ENCODE peak calls at places on chromosomes 1 and 21, in four cellular contexts. I, P, V and L are unnamed samples.

GRCh38 chr1:106232128-106232527 is 824.3 kb upstream of the PRMT6 start:
- DNase-seq in V (peak; percentile 87), P (no peak), I (no peak), L (no peak)

GRCh38 chr1:246404078-246404477 is 103.0 kb downstream of the SMYD3 start:
- DNase-seq in I (no peak), P (no peak), V (no peak), L (no peak)

GRCh38 chr1:172746091-172746949 is 87.4 kb downstream of the FASLG start:
- DNase-seq in I (no peak), P (no peak), V (peak; percentile 99), L (no peak)

GRCh38 chr1:77193951-77194350 is 25.3 kb downstream of the PIGK start:
- DNase-seq in P (no peak), V (no peak), I (no peak), L (no peak)

GRCh38 chr1:46244656-46245371 is 2.7 kb upstream of the RAD54L start:
- DNase-seq in P (no peak), I (peak; percentile 38), V (peak; percentile 40), L (peak; percentile 45)

GRCh38 chr1:183267646-183268431 is 81.8 kb downstream of the LAMC2 start:
- DNase-seq in V (peak; percentile 100), I (no peak), P (no peak), L (no peak)

GRCh38 chr1:47686731-47687617 is 249.1 kb downstream of the FOXD2 start:
- DNase-seq in I (no peak), P (no peak), V (no peak), L (no peak)

GRCh38 chr1:95041491-95042165 is 31.1 kb downstream of the ALG14 start:
- DNase-seq in I (no peak), P (peak; percentile 60), V (peak; percentile 74), L (peak; percentile 54)

GRCh38 chr21:29676395-29676794 is 263.4 kb downstream of the GRIK1 start:
- DNase-seq in P (no peak), V (no peak), I (no peak), L (no peak)

GRCh38 chr1:206722751-206723499 is 38.2 kb downstream of the MAPKAPK2 start:
- DNase-seq in I (no peak), V (no peak), P (no peak), L (no peak)

GRCh38 chr1:15249032-15249601 is 2.1 kb downstream of the FHAD1 start:
- DNase-seq in P (no peak), V (no peak), I (no peak), L (no peak)

GRCh38 chr1:24961334-24961733 is 31.3 kb upstream of the RUNX3 start:
- DNase-seq in P (no peak), I (no peak), V (no peak), L (no peak)

GRCh38 chr1:98556521-98557158 is 104.9 kb upstream of the SNX7 start:
- DNase-seq in P (no peak), V (peak; percentile 64), I (no peak), L (peak; percentile 28)

GRCh38 chr21:32772281-32773047 is 909 bp upstream of the PAXBP1 start:
- DNase-seq in I (no peak), V (peak; percentile 35), P (no peak), L (no peak)

GRCh38 chr1:87598429-87598828 is 269.7 kb downstream of the LMO4 start:
- DNase-seq in I (no peak), V (no peak), P (no peak), L (no peak)

GRCh38 chr1:244022301-244022700 is 28.8 kb upstream of the ZBTB18 start:
- DNase-seq in V (peak; percentile 27), P (no peak), I (no peak), L (no peak)